ENCODE peak calls at places on chromosomes 16 and 17, in eight cellular contexts. C, Y, W, Z, U, T, E and H are unnamed samples.

GRCh38 chr17:6184508-6184907 is 114.3 kb downstream of the WSCD1 start:
- DNase-seq in E (no peak), Z (no peak), C (no peak), W (no peak), T (no peak), Y (no peak), U (no peak), H (no peak)

GRCh38 chr17:36534117-36534880 is at the start of gene MYO19:
- DNase-seq in Y (peak), C (no peak), W (peak), Z (peak), T (peak), U (peak), E (no peak), H (peak)

GRCh38 chr17:76191891-76192290 is 48.4 kb downstream of the RNF157 start:
- DNase-seq in U (no peak), W (no peak), C (no peak), T (no peak), Y (no peak), E (no peak), Z (no peak), H (no peak)

GRCh38 chr17:73588291-73589095 is 55.8 kb downstream of the SDK2 start:
- DNase-seq in T (no peak), Z (no peak), E (no peak), Y (no peak), W (no peak), U (no peak), C (no peak), H (peak)

GRCh38 chr16:88627531-88628411 is 10.6 kb upstream of the IL17C start:
- DNase-seq in U (no peak), E (no peak), Z (no peak), Y (no peak), C (no peak), W (no peak), T (no peak), H (no peak)

GRCh38 chr17:5587431-5588032 is 3.2 kb upstream of the NLRP1 start:
- DNase-seq in Z (peak), Y (peak), E (peak), W (peak), U (peak), T (no peak), C (peak), H (no peak)

GRCh38 chr16:84843149-84844048 is 23.6 kb downstream of the CRISPLD2 start:
- DNase-seq in Y (no peak), Z (no peak), T (no peak), C (no peak), W (no peak), U (no peak), E (no peak), H (no peak)

GRCh38 chr16:7268182-7268581 is 64.5 kb upstream of the RBFOX1 start:
- DNase-seq in Y (no peak), E (no peak), W (peak), U (no peak), T (no peak), Z (peak), C (no peak), H (no peak)

GRCh38 chr16:58507195-58507962 is 7.4 kb downstream of the NDRG4 start:
- DNase-seq in U (peak), T (no peak), W (no peak), Z (no peak), E (no peak), Y (no peak), C (no peak), H (no peak)

GRCh38 chr17:10683853-10684252 is 13.5 kb downstream of the SCO1 start:
- DNase-seq in C (no peak), U (no peak), T (no peak), W (no peak), Z (peak), E (no peak), Y (peak), H (no peak)

GRCh38 chr17:1649116-1649843 is 386 bp downstream of the RILP start:
- DNase-seq in T (no peak), C (peak), Z (peak), U (peak), W (peak), E (peak), Y (peak), H (no peak)

GRCh38 chr16:27374794-27375499 is 27.0 kb upstream of the IL21R start:
- DNase-seq in Z (peak), U (no peak), C (peak), Y (peak), E (peak), W (peak), T (peak), H (peak)

GRCh38 chr17:50950002-50950877 is 84.1 kb upstream of the TOB1 start:
- DNase-seq in C (peak), E (peak), W (peak), U (no peak), Z (peak), T (peak), Y (peak), H (peak)

GRCh38 chr17:61389670-61390478 is 9.8 kb upstream of the TBX2 start:
- DNase-seq in T (no peak), C (no peak), Y (peak), Z (peak), U (no peak), W (peak), E (no peak), H (peak)

GRCh38 chr17:78781339-78782304 is at the start of gene CYTH1:
- DNase-seq in W (peak), C (no peak), Y (no peak), E (no peak), T (no peak), Z (peak), U (no peak), H (peak)

GRCh38 chr17:72270530-72270929 is 149.7 kb downstream of the SOX9 start:
- DNase-seq in W (no peak), C (peak), E (peak), Z (no peak), Y (peak), T (no peak), U (no peak), H (no peak)

GRCh38 chr17:11986939-11987329 is 10.3 kb downstream of the ZNF18 start:
- DNase-seq in U (no peak), Z (peak), C (peak), E (peak), Y (peak), T (no peak), W (peak), H (no peak)

GRCh38 chr17:80942360-80943345 is 49.0 kb upstream of the CHMP6 start:
- DNase-seq in U (no peak), Z (no peak), T (no peak), Y (peak), C (peak), W (peak), E (no peak), H (peak)

GRCh38 chr16:81500833-81501521 is 56.4 kb downstream of the CMIP start:
- DNase-seq in W (no peak), Z (peak), T (no peak), C (peak), U (no peak), Y (peak), E (no peak), H (no peak)

GRCh38 chr17:15490634-15491261 is 23.3 kb upstream of the CDRT4 start:
- DNase-seq in W (peak), T (no peak), U (no peak), Y (peak), C (peak), Z (peak), E (no peak), H (peak)

GRCh38 chr16:90043526-90043925 is 24.3 kb upstream of the DBNDD1 start:
- DNase-seq in T (no peak), W (no peak), C (no peak), E (no peak), Y (no peak), U (no peak), Z (no peak), H (no peak)

GRCh38 chr17:549197-550040 is 165.2 kb downstream of the VPS53 start:
- DNase-seq in C (peak), W (peak), U (no peak), Z (peak), E (no peak), Y (peak), T (no peak), H (no peak)